ENCODE peak calls at places on chromosomes 6 and 20, in nine cellular contexts. L is breast epithelium; R is choroid plexus epithelial cell; K is progenitor cell of endocrine pancreas; Z is occipital lobe; F is activated naive CD8-positive, alpha-beta T cell treated with anti-CD3 and anti-CD28 coated beads, Interleukin-2, amount 50 U/mL, for 24 hours; Y is GM23248; D is HTR-8/SVneo; N is bronchial epithelial cell. W is an unnamed sample.

GRCh38 chr6:157955675-157956074 is 26.0 kb upstream of the SYNJ2 start:
- DNase-seq in L (no peak), R (no peak), K (no peak), Z (no peak), F (no peak), Y (no peak), D (no peak), N (no peak), W (no peak)

GRCh38 chr20:1122388-1123315 is 4.2 kb downstream of the PSMF1 start:
- DNase-seq in L (no peak), R (peak), K (no peak), Z (no peak), F (peak), Y (peak), D (no peak), N (peak), W (no peak)

GRCh38 chr6:32882879-32883250 is 28.9 kb downstream of the PSMB9 start:
- DNase-seq in L (no peak), R (peak), K (no peak), Z (no peak), F (no peak), Y (peak), D (no peak), N (peak), W (no peak)

GRCh38 chr20:39124064-39124463 is 161.9 kb downstream of the DHX35 start:
- DNase-seq in L (no peak), R (no peak), K (no peak), Z (no peak), F (no peak), Y (no peak), D (no peak), N (peak), W (no peak)

GRCh38 chr6:140684776-140685550 is 1310.5 kb upstream of the CITED2 start:
- DNase-seq in L (no peak), R (no peak), K (no peak), Z (no peak), F (no peak), Y (no peak), D (no peak), N (peak), W (no peak)

GRCh38 chr20:49185071-49185757 is 2.9 kb downstream of the STAU1 start:
- DNase-seq in L (no peak), R (no peak), K (no peak), Z (no peak), F (no peak), Y (no peak), D (no peak), N (no peak), W (no peak)

GRCh38 chr6:158548418-158549161 is 11.3 kb upstream of the TMEM181 start:
- DNase-seq in L (peak), R (no peak), K (no peak), Z (no peak), F (no peak), Y (no peak), D (no peak), N (no peak), W (no peak)

GRCh38 chr6:54525731-54526130 is 217.5 kb downstream of the TINAG start:
- DNase-seq in L (no peak), R (peak), K (no peak), Z (no peak), F (no peak), Y (peak), D (no peak), N (peak), W (no peak)

GRCh38 chr6:14079971-14080370 is 37.6 kb upstream of the CD83 start:
- DNase-seq in L (no peak), R (no peak), K (no peak), Z (no peak), F (no peak), Y (no peak), D (no peak), N (no peak), W (no peak)

W was measured in amygdala.